ENCODE peak calls at places on chromosomes 16 and 17, in nine cellular contexts. F is heart left ventricle, T is GM23338, Q is sigmoid colon, Z is fibroblast of the aortic adventitia, S is testis, I is tibial nerve, O is mammary epithelial cell, C is choroid plexus epithelial cell. E is an unnamed sample.

GRCh38 chr17:50498021-50498874 is 10.0 kb upstream of the MYCBPAP start:
- DNase-seq in Z (no peak), F (no peak), C (no peak), T (no peak), Q (no peak), O (peak; percentile 69), I (no peak), S (no peak), E (no peak)

GRCh38 chr17:67248291-67248690 is 3.3 kb upstream of the HELZ start:
- DNase-seq in C (no peak), F (no peak), T (no peak), Z (no peak), O (peak; percentile 20), Q (no peak), S (no peak), I (no peak), E (no peak)

GRCh38 chr16:5571446-5571845 is 473.9 kb upstream of the EEF2KMT start:
- DNase-seq in S (no peak), C (no peak), T (no peak), Q (no peak), Z (no peak), F (no peak), O (no peak), I (no peak), E (no peak)

GRCh38 chr16:55915116-55915827 is 40.1 kb upstream of the CES5A start:
- DNase-seq in O (no peak), Z (no peak), C (no peak), I (no peak), S (no peak), Q (no peak), F (no peak), T (no peak), E (no peak)

GRCh38 chr16:57042157-57043111 is 49.9 kb upstream of the CPNE2 start:
- DNase-seq in I (no peak), Q (no peak), F (no peak), T (no peak), S (no peak), Z (no peak), O (peak; percentile 75), C (peak; percentile 54), E (no peak)

GRCh38 chr16:6362321-6362720 is 970.3 kb upstream of the RBFOX1 start:
- DNase-seq in Z (no peak), C (no peak), I (no peak), T (no peak), F (no peak), O (no peak), S (no peak), Q (no peak), E (no peak)

GRCh38 chr16:23739516-23739915 is 15.3 kb upstream of the CHP2 start:
- DNase-seq in C (no peak), Z (no peak), O (no peak), S (no peak), F (no peak), I (no peak), T (no peak), Q (no peak), E (no peak)

GRCh38 chr17:55702150-55702549 is 20.5 kb downstream of the TMEM100 start:
- DNase-seq in T (no peak), F (no peak), Z (no peak), S (peak; percentile 30), O (no peak), Q (peak; percentile 72), I (no peak), C (no peak), E (peak; percentile 51)

GRCh38 chr17:69702078-69702477 is 287.6 kb downstream of the MAP2K6 start:
- DNase-seq in Z (no peak), C (no peak), S (no peak), T (no peak), I (no peak), Q (no peak), O (peak; percentile 47), F (no peak), E (no peak)

GRCh38 chr17:69709441-69709840 is 294.9 kb downstream of the MAP2K6 start:
- DNase-seq in Q (no peak), Z (no peak), C (no peak), T (no peak), S (no peak), F (no peak), O (no peak), I (no peak), E (no peak)

GRCh38 chr17:69710926-69711325 is 296.4 kb downstream of the MAP2K6 start:
- DNase-seq in Q (no peak), I (no peak), O (peak; percentile 35), C (no peak), Z (no peak), F (no peak), T (no peak), S (no peak), E (no peak)

GRCh38 chr17:69704935-69705334 is 290.4 kb downstream of the MAP2K6 start:
- DNase-seq in F (no peak), S (no peak), Z (no peak), I (no peak), C (no peak), Q (no peak), O (no peak), T (no peak), E (no peak)
- H3K4me3 ChIP-seq in F (no peak overlapping the region), S (no peak overlapping the region), Z (no peak overlapping the region), I (no peak overlapping the region), C (no peak overlapping the region), Q (no peak overlapping the region), O (no peak overlapping the region), T (no peak overlapping the region), E (no peak overlapping the region)

GRCh38 chr17:35868791-35869190 is at the start of gene HEATR9:
- DNase-seq in Q (no peak), F (no peak), C (no peak), O (no peak), I (no peak), T (no peak), Z (no peak), S (no peak), E (no peak)

GRCh38 chr17:35866356-35866950 is 2.2 kb downstream of the HEATR9 start:
- DNase-seq in O (no peak), T (no peak), Q (no peak), S (no peak), Z (no peak), I (no peak), C (peak; percentile 45), F (no peak), E (peak; percentile 58)

GRCh38 chr17:35872581-35872980 is 3.9 kb upstream of the HEATR9 start:
- DNase-seq in C (no peak), I (no peak), T (no peak), Z (no peak), Q (no peak), S (no peak), O (no peak), F (no peak), E (no peak)

GRCh38 chr17:35875439-35876139 is 4.6 kb downstream of the CCL5 start:
- DNase-seq in O (no peak), T (no peak), Q (no peak), I (no peak), F (no peak), S (no peak), C (no peak), Z (no peak), E (no peak)

DNA sequence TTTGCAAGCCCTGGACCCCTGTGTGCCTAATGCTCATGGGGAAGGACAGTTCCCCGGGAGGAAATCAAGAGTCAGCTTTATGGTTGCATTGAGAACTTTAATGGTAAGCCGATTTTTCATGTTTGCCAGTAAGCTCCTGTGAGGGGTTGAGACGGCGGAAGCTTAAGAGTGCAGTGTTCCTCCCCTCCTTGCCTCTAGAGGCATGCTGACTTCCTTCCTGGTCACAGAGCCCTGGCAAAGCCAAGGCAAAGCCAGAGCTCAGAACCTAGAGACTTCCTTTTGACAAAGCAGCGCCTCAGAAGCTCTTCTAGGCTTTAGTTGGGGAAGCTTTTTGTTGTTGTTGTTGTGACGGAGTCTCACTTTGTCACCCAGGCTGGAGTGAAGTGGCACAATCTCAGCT is 2.7 kb upstream of the HEATR9 start:
- DNase-seq in T (peak; percentile 70), S (no peak), I (no peak), Q (no peak), C (no peak), F (no peak), Z (no peak), O (no peak), E (no peak)
- TF ChIP-seq CTCF in T (peak; percentile 11), S (no peak), I (no peak), Q (no peak), C (no peak), F (no peak), Z (no peak), O (no peak), E (no peak)

GRCh38 chr17:80264048-80264792 is 3.6 kb downstream of the RNF213 start:
- DNase-seq in C (no peak), Q (no peak), T (no peak), F (no peak), S (no peak), O (no peak), Z (no peak), I (no peak), E (no peak)

GRCh38 chr17:80262775-80263244 is 2.2 kb downstream of the RNF213 start:
- DNase-seq in Q (no peak), S (no peak), F (no peak), I (no peak), C (no peak), T (no peak), O (no peak), Z (no peak), E (no peak)

GRCh38 chr17:80262291-80262690 is 1.6 kb downstream of the RNF213 start:
- DNase-seq in O (no peak), F (no peak), T (no peak), Z (no peak), C (no peak), I (no peak), Q (no peak), S (no peak), E (peak; percentile 20)

GRCh38 chr17:80264793-80265075 is 4.1 kb downstream of the RNF213 start:
- DNase-seq in S (no peak), O (no peak), Z (no peak), I (no peak), Q (no peak), F (no peak), C (no peak), T (no peak), E (no peak)

DNA sequence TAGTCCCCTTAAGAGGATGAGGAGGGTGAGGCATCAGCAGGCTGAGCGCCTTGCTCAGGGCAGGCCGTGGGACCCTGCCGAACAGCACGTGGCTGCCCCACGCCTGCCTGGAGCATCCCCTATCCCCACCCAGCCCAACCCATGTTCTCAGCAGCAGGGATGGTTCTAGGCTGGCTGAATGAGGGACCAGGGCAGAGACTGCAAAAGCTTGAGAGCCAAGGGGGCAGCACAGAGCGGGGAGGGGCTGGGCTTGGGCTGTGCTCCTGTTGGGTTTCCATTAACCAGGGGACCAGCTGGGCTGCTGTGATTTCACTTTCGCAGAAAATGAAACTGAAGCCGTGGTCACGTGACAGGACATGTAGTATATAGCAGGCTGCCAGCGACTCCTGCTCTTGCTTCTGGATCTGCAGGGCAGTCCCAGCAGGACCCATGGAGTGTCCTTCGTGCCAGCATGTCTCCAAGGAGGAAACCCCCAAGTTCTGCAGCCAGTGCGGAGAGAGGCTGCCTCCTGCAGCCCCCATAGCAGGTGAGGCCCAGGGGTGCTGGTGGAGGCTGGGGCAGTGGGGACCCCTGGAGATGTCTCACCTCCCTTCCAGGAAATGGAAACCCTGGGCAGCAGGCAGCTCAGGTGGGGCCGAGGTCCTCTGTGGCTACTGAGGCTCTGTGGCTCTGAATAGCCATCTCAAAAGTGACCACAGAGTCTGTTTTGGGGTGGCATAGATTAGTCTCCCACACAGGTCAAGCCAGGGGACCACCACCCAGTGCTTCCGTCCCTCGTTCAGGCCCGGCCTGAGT is 2.8 kb downstream of the RNF213 start:
- DNase-seq in S (peak; percentile 90), O (peak; percentile 77), I (peak; percentile 92), F (peak; percentile 89), T (peak; percentile 42), C (peak; percentile 96), Z (peak; percentile 92), Q (peak; percentile 95), E (peak; percentile 95)
- H3K4me3 ChIP-seq in S (peak overlapping the region; percentile 34), O (no peak overlapping the region), I (peak overlapping the region; percentile 48), F (peak overlapping the region; percentile 47), T (no peak overlapping the region), C (peak overlapping the region; percentile 54), Z (peak overlapping the region; percentile 81), Q (peak overlapping the region; percentile 42), E (peak overlapping the region; percentile 40)

DNA sequence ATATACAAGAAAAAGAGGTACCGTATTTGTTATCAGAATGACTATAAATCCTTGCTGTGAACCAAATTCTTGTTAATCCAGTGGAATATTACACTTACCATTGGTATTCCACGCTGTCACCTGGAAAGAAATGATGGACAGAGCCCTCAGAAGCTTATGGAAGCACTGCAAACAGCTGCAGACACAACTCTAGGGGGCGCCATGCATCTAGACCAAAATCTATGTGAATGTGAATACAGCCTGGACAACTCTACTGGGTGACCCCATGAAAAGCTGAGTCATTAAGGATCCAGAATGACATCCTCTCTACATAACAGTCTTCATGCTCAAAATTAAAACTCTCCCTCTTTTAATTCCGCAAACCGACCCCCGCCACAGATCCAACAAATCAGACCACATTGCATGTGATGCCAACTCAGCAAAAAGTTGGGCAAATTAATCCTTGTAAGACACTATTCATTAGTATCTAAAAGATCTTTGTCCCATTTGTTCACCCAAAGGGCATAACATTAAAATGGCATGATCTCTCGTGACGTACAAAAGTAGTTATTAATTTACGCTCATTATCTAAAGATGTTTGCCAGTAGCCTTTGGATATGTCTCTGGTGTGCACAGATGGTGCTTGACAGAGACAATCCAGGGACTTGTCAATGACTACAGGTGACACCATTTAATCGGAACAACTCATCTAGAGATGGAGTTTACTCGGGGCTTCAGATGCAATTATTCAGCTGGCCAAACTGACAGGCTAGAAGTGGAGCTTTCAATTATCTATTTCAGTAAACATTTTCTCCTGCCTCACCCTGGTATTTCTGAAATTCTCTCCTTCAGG is 552.7 kb upstream of the PSMD7 start:
- DNase-seq in O (no peak), F (no peak), Z (no peak), T (peak; percentile 60), Q (no peak), S (no peak), C (no peak), I (no peak), E (no peak)
- TF ChIP-seq CTCF in O (no peak), F (no peak), Z (no peak), T (peak; percentile 71), Q (no peak), S (no peak), C (no peak), I (no peak), E (peak; percentile 6)